ENCODE peak calls at places on chromosome 12, in ten cellular contexts. S is nephron progenitor cell, X is fibroblast of the aortic adventitia, M is AG09319, G is fibroblast of lung, E is NB4, A is Calu3, Q is heart left ventricle, R is PC-3, Y is osteocyte. I is an unnamed sample.

GRCh38 chr12:59268295-59268809 is 327.5 kb upstream of the SLC16A7 start:
- DNase-seq in S (no peak), X (no peak), M (no peak), G (no peak), E (no peak), A (no peak), Q (no peak), R (no peak), Y (no peak), I (no peak)

GRCh38 chr12:40634431-40635131 is 57.7 kb upstream of the CNTN1 start:
- DNase-seq in S (no peak), X (no peak), M (no peak), G (no peak), E (no peak), A (no peak), Q (no peak), R (no peak), Y (no peak), I (no peak)

GRCh38 chr12:84757978-84758377 is 154.6 kb downstream of the SLC6A15 start:
- DNase-seq in S (no peak), X (peak; percentile 57), M (no peak), G (peak; percentile 27), E (peak; percentile 9), A (peak; percentile 9), Q (no peak), R (peak; percentile 6), Y (no peak), I (peak; percentile 36)

GRCh38 chr12:14893471-14894250 is 8.0 kb upstream of the MGP start:
- DNase-seq in S (no peak), X (peak; percentile 61), M (no peak), G (peak; percentile 42), E (no peak), A (no peak), Q (peak; percentile 32), R (no peak), Y (no peak), I (no peak)

GRCh38 chr12:21527451-21528180 is 1.5 kb downstream of the SPX start:
- DNase-seq in S (peak; percentile 72), X (peak; percentile 39), M (no peak), G (peak; percentile 49), E (peak; percentile 87), A (peak; percentile 52), Q (peak; percentile 78), R (peak; percentile 48), Y (peak; percentile 90), I (peak; percentile 22)

GRCh38 chr12:4392223-4392742 is 12.8 kb upstream of the FGF23 start:
- DNase-seq in S (no peak), X (no peak), M (no peak), G (no peak), E (no peak), A (no peak), Q (peak; percentile 34), R (no peak), Y (no peak), I (no peak)

GRCh38 chr12:45743247-45743646 is 13.7 kb downstream of the ARID2 start:
- DNase-seq in S (no peak), X (no peak), M (no peak), G (no peak), E (no peak), A (no peak), Q (no peak), R (no peak), Y (no peak), I (no peak)

GRCh38 chr12:20345866-20346265 is 22.5 kb upstream of the PDE3A start:
- DNase-seq in S (no peak), X (no peak), M (no peak), G (no peak), E (no peak), A (no peak), Q (no peak), R (no peak), Y (no peak), I (no peak)

DNA sequence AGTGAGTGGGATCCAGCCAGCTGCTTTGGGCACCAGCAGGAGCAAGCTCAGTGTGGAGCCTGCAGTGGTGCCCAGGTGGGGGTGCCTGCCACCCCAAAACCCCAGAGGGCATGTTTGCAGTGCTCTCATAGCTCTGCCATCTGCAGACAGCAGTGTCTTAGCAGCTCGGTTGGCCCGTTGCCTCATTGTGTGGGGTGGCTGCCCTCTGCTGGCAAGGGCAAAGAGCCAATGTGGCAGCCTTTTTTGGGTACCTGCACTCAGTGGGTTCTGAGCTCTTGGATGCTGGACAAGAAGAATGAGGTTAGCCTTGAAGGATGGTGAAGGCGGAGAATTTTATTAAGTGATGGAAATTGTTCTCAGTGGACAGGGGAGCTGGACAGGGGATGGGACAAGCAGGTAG is 52.3 kb downstream of the NEUROD4 start:
- DNase-seq in S (peak; percentile 27), X (peak; percentile 6), M (no peak), G (peak; percentile 3), E (peak; percentile 65), A (peak; percentile 77), Q (peak; percentile 33), R (peak; percentile 71), Y (no peak), I (peak; percentile 33)
- TF ChIP-seq CTCF in S (peak; percentile 31), X (no peak), M (peak; percentile 10), G (peak; percentile 36), E (peak; percentile 73), A (peak; percentile 56), Q (peak; percentile 54), R (peak; percentile 80), Y (no peak), I (peak; percentile 68)

GRCh38 chr12:12610711-12611110 is 965 bp upstream of the CREBL2 start:
- DNase-seq in S (no peak), X (no peak), M (no peak), G (no peak), E (no peak), A (no peak), Q (no peak), R (no peak), Y (no peak), I (no peak)

GRCh38 chr12:12611512-12612306 is at the start of gene CREBL2:
- DNase-seq in S (peak; percentile 83), X (peak; percentile 98), M (peak; percentile 90), G (peak; percentile 99), E (peak; percentile 96), A (peak; percentile 88), Q (peak; percentile 97), R (peak; percentile 87), Y (peak; percentile 95), I (peak; percentile 91)

GRCh38 chr12:12606793-12607589 is 4.7 kb upstream of the CREBL2 start:
- DNase-seq in S (no peak), X (peak; percentile 72), M (no peak), G (peak; percentile 54), E (no peak), A (peak; percentile 23), Q (no peak), R (peak; percentile 77), Y (no peak), I (peak; percentile 10)

GRCh38 chr12:12609692-12610091 is 2.0 kb upstream of the CREBL2 start:
- DNase-seq in S (no peak), X (no peak), M (no peak), G (no peak), E (no peak), A (no peak), Q (no peak), R (no peak), Y (no peak), I (no peak)

DNA sequence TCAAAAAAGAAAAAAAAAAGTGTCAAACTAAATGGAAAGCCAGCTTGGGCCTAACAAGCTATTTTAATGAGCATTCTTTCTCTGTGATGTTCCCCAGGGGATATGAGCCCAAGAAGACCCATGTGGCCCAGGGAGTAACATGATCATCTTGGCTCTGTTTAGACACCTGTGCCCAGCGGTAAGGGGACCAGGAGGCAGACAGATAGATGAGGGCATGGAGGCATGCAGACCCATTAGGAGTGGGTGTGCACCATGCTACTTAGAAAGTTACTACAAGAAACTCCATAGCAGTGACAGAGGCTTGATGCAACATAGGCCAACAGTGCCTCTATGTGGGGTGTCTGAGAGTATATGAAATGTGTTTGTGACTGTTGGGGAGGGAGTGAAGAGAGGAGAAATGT is 3.1 kb upstream of the CREBL2 start:
- DNase-seq in S (no peak), X (peak; percentile 33), M (no peak), G (peak; percentile 7), E (peak; percentile 29), A (peak; percentile 18), Q (no peak), R (peak; percentile 45), Y (no peak), I (no peak)
- TF ChIP-seq CTCF in S (no peak), X (no peak), M (no peak), G (peak; percentile 6), E (no peak), A (no peak), Q (no peak), R (peak; percentile 48), Y (no peak), I (no peak)

DNA sequence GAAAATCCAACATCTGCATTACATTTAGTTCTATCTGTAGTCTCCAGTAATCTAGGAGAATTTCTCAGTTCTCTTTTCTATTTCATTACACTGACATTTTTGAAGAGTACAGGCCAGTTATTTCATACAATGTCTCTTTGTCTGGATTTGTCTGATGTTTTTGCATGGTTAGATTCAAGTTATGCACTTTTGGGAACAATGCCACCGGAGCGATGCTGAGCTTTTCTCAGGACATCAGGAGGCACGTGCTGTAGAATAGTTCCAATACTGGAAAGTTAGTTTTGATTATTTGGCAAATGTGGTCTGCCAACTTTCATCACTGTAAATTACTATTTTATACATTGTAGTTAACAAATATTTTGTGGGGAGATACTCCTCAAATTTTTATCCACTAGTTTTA is 43.1 kb downstream of the ALDH1L2 start:
- DNase-seq in S (no peak), X (peak; percentile 25), M (peak; percentile 16), G (no peak), E (no peak), A (no peak), Q (no peak), R (no peak), Y (no peak), I (no peak)
- TF ChIP-seq CTCF in S (no peak), X (no peak), M (no peak), G (no peak), E (no peak), A (no peak), Q (no peak), R (no peak), Y (no peak), I (no peak)

GRCh38 chr12:97309921-97310320 is 152.7 kb upstream of the RMST start:
- DNase-seq in S (no peak), X (no peak), M (no peak), G (no peak), E (no peak), A (no peak), Q (no peak), R (no peak), Y (no peak), I (no peak)

GRCh38 chr12:97313471-97314190 is 149.0 kb upstream of the RMST start:
- DNase-seq in S (no peak), X (no peak), M (no peak), G (no peak), E (no peak), A (peak; percentile 51), Q (no peak), R (no peak), Y (no peak), I (no peak)

GRCh38 chr12:97308576-97309198 is 153.9 kb upstream of the RMST start:
- DNase-seq in S (no peak), X (peak; percentile 76), M (peak; percentile 15), G (peak; percentile 75), E (peak; percentile 67), A (peak; percentile 35), Q (no peak), R (peak; percentile 65), Y (no peak), I (peak; percentile 47)

DNA sequence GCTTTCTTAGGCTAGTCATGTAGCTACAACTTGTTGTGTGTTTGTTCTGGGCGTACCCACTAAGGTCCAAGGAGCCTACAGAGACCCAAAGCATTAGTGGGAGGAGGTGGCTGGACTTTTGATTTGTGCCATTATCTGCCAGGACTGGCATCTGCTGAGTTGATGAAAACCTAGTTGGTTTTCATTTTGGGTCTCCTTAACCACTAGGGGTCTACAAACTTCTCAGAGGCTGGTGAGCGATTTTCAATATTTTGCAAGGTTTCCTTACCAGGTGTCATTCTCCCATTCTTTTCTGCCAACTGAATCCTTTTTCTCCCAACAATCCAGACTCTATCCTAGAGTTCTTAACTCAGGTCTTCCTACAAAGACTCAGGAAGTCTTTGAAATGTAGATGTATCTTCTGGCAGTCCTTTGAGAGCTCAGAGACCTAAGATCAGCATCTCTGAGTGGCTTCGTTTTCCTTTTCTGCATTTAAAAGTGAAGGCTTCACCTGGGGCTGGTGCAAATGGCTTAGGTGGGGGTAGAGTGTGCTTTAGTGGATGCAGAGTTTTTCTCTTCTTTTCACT is 150.0 kb upstream of the RMST start:
- DNase-seq in S (no peak), X (no peak), M (no peak), G (no peak), E (no peak), A (no peak), Q (no peak), R (peak; percentile 2), Y (no peak), I (no peak)
- TF ChIP-seq CTCF in S (peak; percentile 8), X (no peak), M (no peak), G (no peak), E (peak; percentile 29), A (no peak), Q (no peak), R (peak; percentile 36), Y (peak; percentile 10), I (peak; percentile 15)